ENCODE peak calls at places on chromosomes 2 and 18, in seven cellular contexts. Q, C, O, P, E, F and T are unnamed samples.

GRCh38 chr2:132849118-132849517 is 179.1 kb upstream of the LYPD1 start:
- DNase-seq in F (no peak), E (no peak), O (no peak), P (no peak), C (no peak), Q (no peak), T (no peak)

GRCh38 chr2:179393481-179393880 is 128.8 kb upstream of the SESTD1 start:
- DNase-seq in Q (no peak), F (no peak), E (no peak), O (no peak), P (no peak), C (no peak), T (no peak)

GRCh38 chr2:111634995-111635538 is 248.9 kb downstream of the ANAPC1 start:
- DNase-seq in O (no peak), Q (no peak), E (peak), P (no peak), C (no peak), F (peak), T (no peak)

GRCh38 chr2:54629914-54630609 is 93.4 kb upstream of the EML6 start:
- DNase-seq in F (no peak), Q (no peak), C (peak), O (no peak), E (peak), P (peak), T (no peak)

GRCh38 chr2:205758051-205758450 is 75.8 kb downstream of the NRP2 start:
- DNase-seq in P (no peak), F (peak), C (peak), Q (no peak), O (no peak), E (no peak), T (no peak)

GRCh38 chr2:236819275-236820002 is 249.8 kb downstream of the ACKR3 start:
- DNase-seq in C (no peak), F (no peak), E (no peak), O (no peak), Q (no peak), P (no peak), T (no peak)

GRCh38 chr2:197077336-197077735 is 150.8 kb upstream of the PGAP1 start:
- DNase-seq in C (no peak), Q (no peak), O (no peak), P (no peak), F (no peak), E (no peak), T (no peak)

GRCh38 chr2:239263937-239264837 is 136.6 kb downstream of the HDAC4 start:
- DNase-seq in O (no peak), P (peak), Q (no peak), F (no peak), C (no peak), E (peak), T (no peak)

GRCh38 chr2:65231892-65232477 is 4.4 kb downstream of the ACTR2 start:
- DNase-seq in O (no peak), E (peak), Q (no peak), C (no peak), P (no peak), F (no peak), T (no peak)

GRCh38 chr18:10564975-10565773 is 39.3 kb downstream of the NAPG start:
- DNase-seq in Q (no peak), F (no peak), E (no peak), O (no peak), C (no peak), P (no peak), T (no peak)

GRCh38 chr2:10331033-10331701 is 28.5 kb downstream of the HPCAL1 start:
- DNase-seq in O (no peak), C (peak), P (peak), Q (no peak), F (peak), E (no peak), T (no peak)

GRCh38 chr2:6826081-6826913 is 39.4 kb downstream of the CMPK2 start:
- DNase-seq in O (peak), Q (no peak), F (no peak), C (peak), P (no peak), E (peak), T (no peak)

GRCh38 chr2:25620077-25620476 is 53.3 kb downstream of the DTNB start:
- DNase-seq in E (no peak), Q (no peak), P (no peak), F (no peak), O (no peak), C (no peak), T (no peak)

GRCh38 chr18:25093131-25093530 is 258.8 kb downstream of the ZNF521 start:
- DNase-seq in E (no peak), O (no peak), P (no peak), C (no peak), Q (no peak), F (no peak), T (no peak)

GRCh38 chr2:239538357-239539052 is 137.7 kb upstream of the HDAC4 start:
- DNase-seq in C (no peak), P (no peak), E (no peak), F (no peak), O (no peak), Q (no peak), T (no peak)

GRCh38 chr2:45814951-45815621 is 163.6 kb downstream of the PRKCE start:
- DNase-seq in F (no peak), P (no peak), C (no peak), E (no peak), Q (peak), O (no peak), T (no peak)